ENCODE peak calls at places on chromosomes 16 and 17, in seven cellular contexts. B, X, Z, K, I, W and Q are unnamed samples.

GRCh38 chr16:69064164-69064563 is 41.3 kb upstream of the HAS3 start:
- DNase-seq in B (peak), X (no peak), Z (no peak), K (no peak), I (no peak), W (no peak), Q (no peak)

GRCh38 chr16:10608687-10609409 is 28.4 kb upstream of the EMP2 start:
- DNase-seq in B (no peak), X (no peak), Z (no peak), K (no peak), I (no peak), W (no peak), Q (no peak)

GRCh38 chr16:54748611-54749190 is 182.0 kb upstream of the IRX5 start:
- DNase-seq in B (no peak), X (no peak), Z (no peak), K (no peak), I (no peak), W (no peak), Q (no peak)

GRCh38 chr16:59573528-59574271 is 839.6 kb upstream of the GOT2 start:
- DNase-seq in B (peak), X (no peak), Z (no peak), K (no peak), I (no peak), W (no peak), Q (no peak)

GRCh38 chr17:67223924-67224323 is 21.1 kb downstream of the HELZ start:
- DNase-seq in B (no peak), X (no peak), Z (no peak), K (no peak), I (no peak), W (no peak), Q (peak)

GRCh38 chr16:50721549-50722409 is 20.1 kb upstream of the CYLD start:
- DNase-seq in B (no peak), X (no peak), Z (no peak), K (peak), I (no peak), W (no peak), Q (no peak)

GRCh38 chr17:17778308-17779014 is 58.3 kb downstream of the SREBF1 start:
- DNase-seq in B (no peak), X (no peak), Z (peak), K (no peak), I (no peak), W (no peak), Q (no peak)

GRCh38 chr16:21277927-21278706 is at the start of gene CRYM:
- DNase-seq in B (peak), X (no peak), Z (peak), K (peak), I (peak), W (no peak), Q (peak)

GRCh38 chr17:68511671-68512246 is 471 bp upstream of the PRKAR1A start:
- DNase-seq in B (peak), X (peak), Z (peak), K (peak), I (peak), W (no peak), Q (peak)

GRCh38 chr17:57662644-57663308 is 82.3 kb downstream of the CCDC182 start:
- DNase-seq in B (peak), X (no peak), Z (peak), K (peak), I (peak), W (peak), Q (peak)

GRCh38 chr16:17407321-17407720 is 63.4 kb downstream of the XYLT1 start:
- DNase-seq in B (no peak), X (no peak), Z (no peak), K (no peak), I (no peak), W (no peak), Q (no peak)

GRCh38 chr16:63461248-63461841 is 1425.1 kb upstream of the CDH8 start:
- DNase-seq in B (peak), X (no peak), Z (peak), K (no peak), I (peak), W (no peak), Q (peak)

GRCh38 chr17:12320286-12320685 is 299.6 kb downstream of the MAP2K4 start:
- DNase-seq in B (peak), X (no peak), Z (no peak), K (no peak), I (no peak), W (no peak), Q (no peak)